ENCODE peak calls at places on chromosomes 2 and 18, in six cellular contexts. B is fibroblast of lung, F is cardiac muscle cell, T is left ventricle myocardium inferior, C is right atrium auricular region, L is neuronal stem cell. R is an unnamed sample.

GRCh38 chr18:69531973-69532372 is 131.3 kb downstream of the DOK6 start:
- DNase-seq in B (no peak), F (no peak), T (no peak), C (no peak), L (no peak), R (no peak)

GRCh38 chr2:197075754-197076337 is 149.3 kb upstream of the PGAP1 start:
- DNase-seq in B (no peak), F (peak; percentile 24), T (no peak), C (no peak), L (no peak), R (no peak)

GRCh38 chr2:237726401-237726830 is 72.2 kb upstream of the RBM44 start:
- DNase-seq in B (peak; percentile 84), F (peak; percentile 85), T (no peak), C (peak; percentile 56), L (no peak), R (no peak)

GRCh38 chr2:230170532-230170931 is 49.3 kb downstream of the SP110 start:
- DNase-seq in B (no peak), F (peak; percentile 65), T (no peak), C (no peak), L (no peak), R (no peak)

GRCh38 chr2:145593991-145594702 is 1074.2 kb upstream of the ZEB2 start:
- DNase-seq in B (peak; percentile 90), F (peak; percentile 84), T (no peak), C (no peak), L (no peak), R (no peak)

GRCh38 chr18:59704146-59704545 is 6.9 kb upstream of the CCBE1 start:
- DNase-seq in B (no peak), F (no peak), T (no peak), C (no peak), L (no peak), R (no peak)

GRCh38 chr2:7571701-7572100 is 654.5 kb downstream of the RNF144A start:
- DNase-seq in B (no peak), F (no peak), T (no peak), C (no peak), L (no peak), R (no peak)

GRCh38 chr18:8536226-8536625 is 73.0 kb upstream of the RAB12 start:
- DNase-seq in B (no peak), F (no peak), T (no peak), C (no peak), L (no peak), R (no peak)

GRCh38 chr18:48940854-48941531 is 9.8 kb downstream of the SMAD7 start:
- DNase-seq in B (no peak), F (no peak), T (no peak), C (no peak), L (no peak), R (no peak)

GRCh38 chr18:46378126-46378863 is 274.1 kb downstream of the HAUS1 start:
- DNase-seq in B (no peak), F (no peak), T (no peak), C (no peak), L (no peak), R (peak; percentile 14)

GRCh38 chr2:84459028-84459943 is at the start of gene SUCLG1:
- DNase-seq in B (peak; percentile 77), F (peak; percentile 87), T (peak; percentile 90), C (peak; percentile 84), L (peak; percentile 76), R (peak; percentile 96)

GRCh38 chr2:106104332-106105062 is 89.6 kb downstream of the UXS1 start:
- DNase-seq in B (peak; percentile 45), F (peak; percentile 73), T (no peak), C (no peak), L (peak; percentile 54), R (no peak)

GRCh38 chr2:70247364-70248144 is 874 bp downstream of the TIA1 start:
- DNase-seq in B (peak; percentile 32), F (peak; percentile 48), T (no peak), C (no peak), L (peak; percentile 35), R (no peak)

GRCh38 chr2:59025157-59025757 is 784.1 kb upstream of the FANCL start:
- DNase-seq in B (peak; percentile 14), F (peak; percentile 51), T (peak; percentile 23), C (no peak), L (peak; percentile 32), R (peak; percentile 48)

DNA sequence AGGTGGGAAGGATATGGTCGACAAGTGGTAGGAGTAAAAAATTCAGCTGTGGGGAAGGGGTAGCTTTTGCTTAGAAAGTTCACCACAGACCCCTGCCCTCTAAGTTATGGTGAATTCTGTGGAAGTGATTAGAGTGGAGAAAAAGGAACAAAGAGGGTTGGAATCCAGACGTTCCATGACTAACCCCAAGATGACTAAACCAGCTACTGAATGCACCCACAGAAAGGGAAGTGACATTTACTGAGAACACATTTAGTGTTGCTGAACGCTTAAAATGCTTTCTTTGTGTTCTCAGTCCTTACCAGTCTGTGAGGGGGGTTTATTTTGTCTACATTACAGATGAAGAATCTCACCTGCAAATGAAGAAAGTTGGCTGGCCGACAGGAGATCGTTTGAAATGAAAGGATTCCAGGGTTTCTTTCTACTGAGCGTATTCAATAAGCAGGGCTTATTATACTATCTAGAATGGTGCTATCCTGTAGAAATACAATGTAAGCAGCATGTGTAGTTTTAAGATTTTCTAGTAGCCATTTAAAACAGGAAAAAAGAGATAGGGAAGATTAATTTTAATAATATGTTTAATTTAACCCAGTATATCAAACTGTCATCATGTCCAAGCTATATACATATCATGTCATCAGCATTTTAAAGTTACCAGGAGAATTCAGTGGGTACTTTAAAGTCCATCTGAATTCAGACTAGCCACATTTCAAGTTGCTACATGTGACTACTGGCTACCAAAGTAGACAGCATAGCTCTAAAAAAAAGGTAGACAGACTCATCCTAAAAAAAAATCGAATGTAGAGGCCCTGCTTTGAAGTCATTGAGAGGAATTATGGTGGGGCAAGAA is 60.1 kb downstream of the LIMS1 start:
- DNase-seq in B (peak; percentile 98), F (peak; percentile 86), T (no peak), C (no peak), L (peak; percentile 44), R (no peak)
- H3K4me3 ChIP-seq in B (peak overlapping the region; percentile 6), F (no peak overlapping the region), T (no peak overlapping the region), C (no peak overlapping the region), L (no peak overlapping the region), R (no peak overlapping the region)

GRCh38 chr18:24601624-24602023 is 141.2 kb downstream of the HRH4 start:
- DNase-seq in B (no peak), F (no peak), T (no peak), C (no peak), L (no peak), R (no peak)

GRCh38 chr18:24600076-24600654 is 139.7 kb downstream of the HRH4 start:
- DNase-seq in B (peak; percentile 35), F (peak; percentile 76), T (no peak), C (no peak), L (peak; percentile 56), R (no peak)

GRCh38 chr18:24605454-24605853 is 145.0 kb downstream of the HRH4 start:
- DNase-seq in B (no peak), F (no peak), T (no peak), C (no peak), L (no peak), R (no peak)

GRCh38 chr18:24603151-24603550 is 142.7 kb downstream of the HRH4 start:
- DNase-seq in B (no peak), F (no peak), T (no peak), C (no peak), L (no peak), R (no peak)

DNA sequence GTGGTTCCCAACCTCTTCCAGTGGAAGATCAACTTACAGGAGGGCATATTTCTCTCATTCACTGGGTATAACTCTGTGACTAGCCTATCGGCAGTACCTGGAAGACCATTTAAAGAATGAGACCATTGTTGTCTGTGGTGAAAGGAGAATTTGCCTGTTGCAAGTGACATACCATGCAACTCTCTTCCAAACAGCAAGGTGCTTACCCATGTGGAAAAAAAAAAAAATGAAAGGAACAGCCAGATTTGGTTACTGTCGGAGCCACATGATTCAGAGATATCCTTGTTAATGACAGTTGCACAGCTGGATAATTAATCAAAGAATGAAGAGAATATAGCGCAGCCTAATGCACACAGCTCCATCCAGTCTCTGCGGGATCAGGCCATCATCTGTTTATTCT is 141.7 kb downstream of the HRH4 start:
- DNase-seq in B (no peak), F (no peak), T (no peak), C (no peak), L (no peak), R (no peak)
- H3K27me3 ChIP-seq in B (peaks cover 6% of the 10 kb centered on the region), F (no peaks in the 10 kb centered on the region), T (peaks cover 14% of the 10 kb centered on the region), C (no peaks in the 10 kb centered on the region), L (no peaks in the 10 kb centered on the region), R (no peaks in the 10 kb centered on the region)

GRCh38 chr2:149080104-149080503 is 41.6 kb downstream of the LYPD6B start:
- DNase-seq in B (peak; percentile 32), F (peak; percentile 9), T (no peak), C (no peak), L (no peak), R (no peak)

GRCh38 chr2:149075065-149075464 is 36.6 kb downstream of the LYPD6B start:
- DNase-seq in B (no peak), F (no peak), T (no peak), C (no peak), L (no peak), R (no peak)

GRCh38 chr2:149075868-149076267 is 37.4 kb downstream of the LYPD6B start:
- DNase-seq in B (peak; percentile 14), F (peak; percentile 6), T (no peak), C (no peak), L (peak; percentile 21), R (no peak)

GRCh38 chr2:149077861-149078260 is 39.4 kb downstream of the LYPD6B start:
- DNase-seq in B (no peak), F (no peak), T (no peak), C (no peak), L (no peak), R (no peak)

DNA sequence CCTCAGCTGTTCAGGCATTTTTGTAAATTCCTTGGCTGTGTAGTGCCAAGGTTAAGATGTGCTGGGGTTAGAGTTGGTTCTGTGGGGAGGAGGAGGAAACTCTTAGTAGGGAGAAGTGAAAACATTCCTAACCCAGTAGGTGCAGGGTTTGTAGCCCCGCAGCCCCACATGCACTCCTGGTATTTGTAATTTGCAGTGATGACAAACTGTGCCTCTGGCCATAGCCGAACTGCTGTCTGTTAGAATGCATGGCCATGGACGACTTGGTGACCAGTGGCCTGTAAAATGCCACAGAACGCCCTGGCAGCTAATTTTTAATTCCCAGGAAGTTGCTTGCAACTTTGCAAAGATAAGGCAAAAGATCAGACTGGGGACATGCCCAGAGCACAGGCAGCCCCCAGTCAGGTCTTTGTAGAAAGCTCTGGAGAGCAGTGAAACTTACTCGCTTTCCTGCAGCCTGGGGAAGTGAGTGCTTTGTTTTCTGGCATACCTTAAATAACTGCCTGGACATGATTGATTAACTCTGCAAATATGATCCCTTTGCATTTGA is 38.4 kb downstream of the LYPD6B start:
- DNase-seq in B (peak; percentile 34), F (no peak), T (no peak), C (no peak), L (no peak), R (no peak)
- H3K27ac ChIP-seq in B (no peak overlapping the region), F (peak overlapping the region; percentile 46), T (no peak overlapping the region), C (no peak overlapping the region), L (peak overlapping the region; percentile 82), R (no peak overlapping the region)

DNA sequence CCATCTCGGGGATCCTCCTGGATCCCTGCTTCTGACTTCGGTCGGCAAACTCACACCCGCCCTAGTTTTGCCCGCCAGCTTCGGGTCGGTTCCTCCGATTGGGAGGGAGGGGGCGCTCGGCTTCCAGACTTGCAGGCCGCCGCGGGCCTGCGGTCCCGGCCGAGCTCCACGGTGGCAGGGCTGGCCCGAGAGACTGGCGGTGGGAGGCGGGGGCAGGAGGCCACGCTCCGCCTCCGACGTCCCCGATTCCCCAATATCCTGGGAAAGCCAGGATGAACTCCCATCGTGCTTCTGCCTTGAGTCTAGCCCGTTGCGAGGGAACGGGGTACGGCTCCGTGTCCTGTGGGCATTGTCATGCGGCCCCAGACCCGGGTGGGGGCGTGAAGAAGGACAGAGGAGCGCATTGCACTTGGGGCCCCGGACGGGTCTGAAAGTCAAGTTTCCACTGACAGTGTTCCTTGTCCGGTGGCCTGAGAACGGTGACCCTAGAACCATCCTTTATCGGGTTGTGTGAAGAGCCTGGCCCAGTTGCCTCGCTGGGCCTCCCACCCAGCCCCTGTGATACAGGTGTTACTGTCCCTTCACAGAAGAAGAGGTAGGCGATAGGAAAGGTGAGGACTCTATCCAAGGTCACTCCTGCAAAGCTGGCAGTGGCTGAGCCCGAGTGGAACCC is 2.4 kb upstream of the INHBB start:
- DNase-seq in B (peak; percentile 67), F (peak; percentile 90), T (peak; percentile 81), C (peak; percentile 87), L (peak; percentile 75), R (peak; percentile 87)
- H3K4me3 ChIP-seq in B (no peak overlapping the region), F (no peak overlapping the region), T (peak overlapping the region; percentile 68), C (peak overlapping the region; percentile 55), L (no peak overlapping the region), R (peak overlapping the region; percentile 71)